ENCODE peak calls at places on chromosomes 7 and 10, in four cellular contexts. O is HepG2, G is K562, S is GM12878. F is an unnamed sample.

GRCh38 chr7:90227259-90227658 is 15.7 kb downstream of the STEAP2 start:
- DNase-seq in O (no peak), G (no peak), S (no peak), F (no peak)

GRCh38 chr7:151351027-151351426 is 9.4 kb downstream of the NUB1 start:
- DNase-seq in O (no peak), G (peak), S (no peak), F (peak)

GRCh38 chr10:63576501-63576900 is 55.3 kb downstream of the REEP3 start:
- DNase-seq in O (no peak), G (no peak), S (no peak), F (no peak)

GRCh38 chr7:135853499-135853898 is 104.9 kb upstream of the FAM180A start:
- DNase-seq in O (no peak), G (no peak), S (no peak), F (no peak)

GRCh38 chr7:150410680-150411346 is 31.7 kb downstream of the ZNF775 start:
- DNase-seq in O (no peak), G (no peak), S (no peak), F (no peak)

GRCh38 chr7:8105449-8106095 is 137.0 kb downstream of the GLCCI1 start:
- DNase-seq in O (no peak), G (no peak), S (no peak), F (no peak)

GRCh38 chr10:22320591-22321155 is at the start of gene BMI1:
- DNase-seq in O (peak), G (peak), S (no peak), F (peak)

GRCh38 chr7:118184392-118184899 is 482 bp downstream of the LSM8 start:
- DNase-seq in O (no peak), G (no peak), S (no peak), F (no peak)

GRCh38 chr10:78313047-78313381 is 279.4 kb downstream of the RPS24 start:
- DNase-seq in O (no peak), G (no peak), S (no peak), F (no peak)
- TF ChIP-seq FOXK2 in O (no peak), G (no peak), S (no peak), F (no peak)

GRCh38 chr10:17423641-17424186 is 30.7 kb downstream of the ST8SIA6 start:
- DNase-seq in O (no peak), G (no peak), S (no peak), F (no peak)
- TF ChIP-seq FOXK2 in O (no peak), G (no peak), S (no peak), F (no peak)

DNA sequence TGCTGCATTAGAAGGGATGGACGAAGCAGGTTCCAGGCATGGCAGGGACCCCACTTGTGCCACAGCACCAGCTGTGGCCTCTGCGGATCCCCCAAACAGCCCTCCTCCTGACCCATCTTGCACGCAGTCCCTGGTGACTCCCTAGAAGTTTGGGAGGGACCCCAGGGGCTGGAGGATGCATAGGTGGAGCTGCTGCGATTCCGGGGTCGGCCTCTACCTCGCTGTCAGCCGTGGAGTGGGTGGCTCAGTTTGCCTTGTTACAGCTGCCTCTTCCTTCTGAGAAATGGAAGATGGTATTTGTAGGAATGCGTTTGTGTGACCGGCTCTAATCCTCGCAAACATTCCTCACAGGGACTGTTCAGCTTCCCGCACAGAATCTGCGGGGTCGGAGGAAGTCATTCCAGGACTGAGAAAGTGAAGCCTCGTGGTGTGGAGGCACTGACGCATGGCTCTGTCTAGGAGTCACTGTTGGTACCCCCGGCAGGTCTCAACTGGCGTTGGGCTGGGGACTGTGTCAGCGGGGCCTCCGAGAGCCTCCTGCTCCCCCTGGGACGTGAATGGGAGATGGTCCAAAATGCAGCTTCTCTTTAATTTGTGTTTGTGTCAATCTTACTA is 17.5 kb downstream of the PWWP2B start:
- DNase-seq in O (no peak), G (no peak), S (no peak), F (no peak)
- TF ChIP-seq FOXK2 in O (no peak), G (no peak), S (no peak), F (no peak)

DNA sequence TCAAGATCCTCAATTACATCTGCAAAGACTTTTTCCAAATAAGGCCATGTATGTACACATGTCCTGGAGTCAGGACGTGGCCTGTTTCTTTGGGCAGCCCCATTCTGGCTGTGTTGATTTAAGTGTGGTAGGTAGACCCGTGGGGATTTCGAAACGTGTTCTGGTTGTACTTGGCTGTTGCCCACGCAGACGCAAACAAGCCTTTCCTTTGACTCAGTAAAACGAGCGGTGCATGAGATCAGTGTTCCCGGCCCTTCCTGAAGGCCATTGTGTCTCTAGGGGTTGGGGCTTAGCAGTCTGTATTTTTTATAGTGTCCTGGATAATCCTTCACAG is 64.8 kb upstream of the DNAJB6 start:
- DNase-seq in O (peak), G (no peak), S (no peak), F (no peak)
- TF ChIP-seq FOXK2 in O (no peak), G (no peak), S (no peak), F (no peak)

GRCh38 chr7:65809259-65809981 is 63.5 kb upstream of the VKORC1L1 start:
- DNase-seq in O (no peak), G (no peak), S (peak), F (no peak)
- TF ChIP-seq FOXK2 in O (no peak), G (no peak), S (no peak), F (no peak)

GRCh38 chr10:43691503-43691902 is 42.8 kb upstream of the ZNF32 start:
- DNase-seq in O (no peak), G (no peak), S (no peak), F (no peak)
- TF ChIP-seq FOXK2 in O (no peak), G (no peak), S (no peak), F (no peak)

GRCh38 chr10:110646417-110647135 is 2.4 kb downstream of the RBM20 start:
- DNase-seq in O (no peak), G (peak), S (no peak), F (peak)

GRCh38 chr10:110648743-110649651 is 4.9 kb downstream of the RBM20 start:
- DNase-seq in O (no peak), G (no peak), S (no peak), F (no peak)

GRCh38 chr10:110644598-110645462 is 694 bp downstream of the RBM20 start:
- DNase-seq in O (no peak), G (no peak), S (no peak), F (no peak)

GRCh38 chr10:110649652-110650264 is 5.6 kb downstream of the RBM20 start:
- DNase-seq in O (no peak), G (no peak), S (no peak), F (no peak)

GRCh38 chr10:110647136-110647430 is 2.9 kb downstream of the RBM20 start:
- DNase-seq in O (no peak), G (no peak), S (no peak), F (no peak)
- TF ChIP-seq FOXK2 in O (no peak), G (no peak), S (no peak), F (no peak)

GRCh38 chr10:99232357-99232999 is 3.2 kb downstream of the HPSE2 start:
- DNase-seq in O (no peak), G (no peak), S (no peak), F (no peak)
- TF ChIP-seq FOXK2 in O (no peak), G (no peak), S (no peak), F (no peak)

GRCh38 chr10:32906595-32906994 is 51.4 kb downstream of the ITGB1 start:
- DNase-seq in O (no peak), G (no peak), S (no peak), F (no peak)
- TF ChIP-seq FOXK2 in O (no peak), G (no peak), S (no peak), F (no peak)

GRCh38 chr10:59839576-59839975 is 66.8 kb downstream of the CCDC6 start:
- DNase-seq in O (no peak), G (no peak), S (no peak), F (no peak)
- TF ChIP-seq FOXK2 in O (no peak), G (no peak), S (no peak), F (no peak)

F was measured in HEK293T.